ENCODE peak calls at places on chromosome X, in four cellular contexts. V is K562, J is WTC11, X is HepG2. W is an unnamed sample.

GRCh38 chrX:25130619-25131018 is 114.9 kb upstream of the ARX start:
- DNase-seq in V (no peak), J (no peak), X (no peak), W (no peak)

GRCh38 chrX:47047989-47048388 is 30.3 kb upstream of the RGN start:
- DNase-seq in V (peak), J (no peak), X (no peak), W (no peak)

GRCh38 chrX:119755981-119756533 is 2.3 kb upstream of the SOWAHD start:
- DNase-seq in V (no peak), J (no peak), X (peak), W (no peak)

GRCh38 chrX:135477576-135477975 is 42.9 kb upstream of the INTS6L start:
- DNase-seq in V (peak), J (peak), X (peak), W (peak)

GRCh38 chrX:134174859-134175258 is 62.1 kb upstream of the CCDC160 start:
- DNase-seq in V (no peak), J (peak), X (no peak), W (no peak)

GRCh38 chrX:69018416-69019072 is 146.7 kb downstream of the PJA1 start:
- DNase-seq in V (no peak), J (no peak), X (no peak), W (peak)

GRCh38 chrX:56232221-56233082 is at the start of gene KLF8:
- DNase-seq in V (peak), J (peak), X (no peak), W (peak)

GRCh38 chrX:21479695-21480280 is 105.6 kb downstream of the CNKSR2 start:
- DNase-seq in V (peak), J (no peak), X (peak), W (peak)

GRCh38 chrX:119688856-119689455 is 4.0 kb downstream of the SEPTIN6 start:
- DNase-seq in V (no peak), J (no peak), X (no peak), W (no peak)

GRCh38 chrX:49810233-49810632 is 18.9 kb upstream of the PAGE4 start:
- DNase-seq in V (no peak), J (no peak), X (no peak), W (no peak)

GRCh38 chrX:136694491-136695087 is 46.6 kb downstream of the CD40LG start:
- DNase-seq in V (peak), J (no peak), X (peak), W (peak)

GRCh38 chrX:6810796-6811195 is 275.9 kb upstream of the VCX3A start:
- DNase-seq in V (no peak), J (no peak), X (no peak), W (no peak)

GRCh38 chrX:9071031-9071650 is 37.2 kb upstream of the FAM9B start:
- DNase-seq in V (no peak), J (no peak), X (no peak), W (no peak)
- TF ChIP-seq ELF4 in V (no peak), J (no peak), X (no peak), W (no peak)

GRCh38 chrX:101303790-101304189 is 12.7 kb upstream of the TAF7L start:
- DNase-seq in V (no peak), J (no peak), X (no peak), W (no peak)
- TF ChIP-seq ELF4 in V (no peak), J (no peak), X (no peak), W (no peak)

DNA sequence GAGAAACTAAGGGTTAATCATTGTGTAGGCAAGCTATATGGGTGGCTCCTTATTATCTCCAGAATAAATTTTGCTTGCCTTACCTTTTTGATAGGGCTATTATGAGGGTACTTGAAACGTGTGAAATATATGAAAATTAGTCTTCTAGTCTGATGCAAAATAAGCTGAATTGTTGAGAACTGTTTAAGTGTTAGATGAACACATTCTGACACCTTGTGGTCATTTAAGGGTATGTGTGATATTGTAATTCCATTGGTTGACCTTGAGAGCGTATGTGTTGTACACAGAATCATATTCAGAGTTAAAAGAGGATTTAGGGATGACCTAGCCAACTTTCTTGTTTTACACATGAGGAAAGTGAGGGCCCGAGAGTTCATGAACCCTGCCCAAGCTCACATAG is 44.6 kb upstream of the LINC00632 start:
- DNase-seq in V (peak), J (no peak), X (peak), W (peak)
- TF ChIP-seq ELF4 in V (no peak), J (no peak), X (no peak), W (no peak)

GRCh38 chrX:38985375-38985774 is 184.1 kb downstream of the MID1IP1 start:
- DNase-seq in V (peak), J (no peak), X (no peak), W (peak)
- TF ChIP-seq ELF4 in V (no peak), J (no peak), X (no peak), W (no peak)

GRCh38 chrX:140733766-140734342 is 24.3 kb downstream of the LINC00632 start:
- DNase-seq in V (peak), J (peak), X (peak), W (peak)
- TF ChIP-seq ELF4 in V (no peak), J (no peak), X (no peak), W (no peak)

GRCh38 chrX:66163849-66164401 is at the start of gene HEPH:
- DNase-seq in V (peak), J (peak), X (no peak), W (no peak)
- TF ChIP-seq ELF4 in V (no peak), J (no peak), X (no peak), W (no peak)

GRCh38 chrX:15334561-15334960 is 762 bp downstream of the PIGA start:
- DNase-seq in V (peak), J (no peak), X (no peak), W (no peak)
- TF ChIP-seq ELF4 in V (no peak), J (no peak), X (no peak), W (no peak)

GRCh38 chrX:154485150-154486051 is 1.0 kb downstream of the UBL4A start:
- DNase-seq in V (peak), J (no peak), X (no peak), W (no peak)

GRCh38 chrX:154484255-154485149 is 1.9 kb downstream of the UBL4A start:
- DNase-seq in V (peak), J (no peak), X (no peak), W (no peak)

GRCh38 chrX:154487518-154488290 is 1.3 kb upstream of the UBL4A start:
- DNase-seq in V (no peak), J (no peak), X (no peak), W (no peak)

GRCh38 chrX:154486396-154487207 is at the start of gene UBL4A:
- DNase-seq in V (peak), J (peak), X (no peak), W (peak)

GRCh38 chrX:154486052-154486395 is 391 bp downstream of the UBL4A start:
- DNase-seq in V (no peak), J (no peak), X (no peak), W (no peak)
- TF ChIP-seq ELF4 in V (no peak), J (no peak), X (no peak), W (no peak)